ENCODE peak calls at places on chromosomes 2 and 18, in seven cellular contexts. P is fibroblast of lung, Z is tibial artery, D is heart left ventricle, M is GM23338, J is MM.1S, F is A549. S is an unnamed sample. For H3K4me1, the result is how much of the 10 kb centered on the place peaks cover.

GRCh38 chr2:239927424-239927981 is 97.6 kb downstream of the NDUFA10 start:
- DNase-seq in D (peak), M (no peak), Z (peak), J (no peak), F (peak), P (peak), S (peak)

GRCh38 chr18:36335476-36336279 is 38.2 kb downstream of the FHOD3 start:
- DNase-seq in J (no peak), M (no peak), P (no peak), F (no peak), D (no peak), Z (no peak), S (no peak)

GRCh38 chr2:156826342-156826933 is 390.3 kb downstream of the GPD2 start:
- DNase-seq in Z (no peak), D (no peak), J (no peak), M (no peak), F (no peak), P (peak), S (no peak)

GRCh38 chr2:130823886-130824491 is 12.7 kb upstream of the ARHGEF4 start:
- DNase-seq in J (no peak), M (no peak), F (no peak), Z (no peak), P (no peak), D (no peak), S (no peak)

GRCh38 chr2:148720501-148720998 is 76.0 kb downstream of the EPC2 start:
- DNase-seq in Z (no peak), P (no peak), F (no peak), D (peak), M (peak), J (no peak), S (no peak)

GRCh38 chr2:195343942-195344530 is 313.0 kb upstream of the SLC39A10 start:
- DNase-seq in F (no peak), J (peak), D (no peak), Z (no peak), M (no peak), P (peak), S (no peak)

GRCh38 chr2:168849610-168850009 is 40.6 kb downstream of the SPC25 start:
- DNase-seq in J (peak), M (peak), Z (no peak), F (no peak), P (peak), D (no peak), S (no peak)

GRCh38 chr2:209476367-209477191 is 52.7 kb downstream of the MAP2 start:
- DNase-seq in F (no peak), Z (no peak), D (peak), M (no peak), P (peak), J (no peak), S (no peak)

GRCh38 chr2:11155326-11156059 is at the start of gene SLC66A3:
- DNase-seq in J (peak), M (peak), P (peak), D (no peak), F (peak), Z (no peak), S (peak)

GRCh38 chr2:219477815-219478214 is 20.9 kb upstream of the GMPPA start:
- DNase-seq in P (no peak), D (peak), Z (no peak), J (no peak), M (no peak), F (no peak), S (no peak)

GRCh38 chr2:179859523-179859922 is 1.9 kb downstream of the ZNF385B start:
- DNase-seq in D (no peak), F (no peak), Z (no peak), J (no peak), P (no peak), M (no peak), S (no peak)

GRCh38 chr2:55718165-55719008 is 24.7 kb upstream of the PNPT1 start:
- DNase-seq in M (peak), J (peak), P (peak), D (peak), F (peak), Z (no peak), S (peak)

GRCh38 chr2:10977003-10977402 is 65.3 kb downstream of the KCNF1 start:
- DNase-seq in Z (peak), D (no peak), P (peak), F (no peak), J (no peak), M (peak), S (no peak)

GRCh38 chr2:237732070-237732469 is 66.5 kb upstream of the RBM44 start:
- DNase-seq in J (no peak), Z (no peak), F (no peak), M (no peak), D (no peak), P (no peak), S (no peak)

GRCh38 chr2:10532631-10533101 is 84.5 kb upstream of the ODC1 start:
- DNase-seq in Z (peak), P (peak), M (no peak), F (no peak), D (no peak), J (no peak), S (no peak)

GRCh38 chr2:181892795-181893435 is 1.4 kb downstream of the ITPRID2 start:
- DNase-seq in M (no peak), F (peak), D (no peak), J (no peak), Z (no peak), P (peak), S (peak)

GRCh38 chr2:39394427-39395002 is 42.6 kb downstream of the MAP4K3 start:
- DNase-seq in P (peak), F (no peak), M (no peak), D (no peak), J (no peak), Z (no peak), S (no peak)

GRCh38 chr2:129906861-129907235 is 72.6 kb upstream of the RAB6C start:
- DNase-seq in P (no peak), M (no peak), J (no peak), D (no peak), Z (no peak), F (no peak), S (no peak)

GRCh38 chr2:133198678-133199077 is 369.6 kb downstream of the NCKAP5 start:
- DNase-seq in J (no peak), Z (no peak), D (no peak), F (no peak), M (no peak), P (no peak), S (no peak)

GRCh38 chr2:241102239-241102803 is at the start of gene MTERF4:
- DNase-seq in F (peak), M (peak), D (peak), Z (peak), J (peak), P (peak), S (peak)
- H3K27ac ChIP-seq in F (peak), M (peak), D (peak), Z (peak), J (peak), P (peak), S (peak)

DNA sequence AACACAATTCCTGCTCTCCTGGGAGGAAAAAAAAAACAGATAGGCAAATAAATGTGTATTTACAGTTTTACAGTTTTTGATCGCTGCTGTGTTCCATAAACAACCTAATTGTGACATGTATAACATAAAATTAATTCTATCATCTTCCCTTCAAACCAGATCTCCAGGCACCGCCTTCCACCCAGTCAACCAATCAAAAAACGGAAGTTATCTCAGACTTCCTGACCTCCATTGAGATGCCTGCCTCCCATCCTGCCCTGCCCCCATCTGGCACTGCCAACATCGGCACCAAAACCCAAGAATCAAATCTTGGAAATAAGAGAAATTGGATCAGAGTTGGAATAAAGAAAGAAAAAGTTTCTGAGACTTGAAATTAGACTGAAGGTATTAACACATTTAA is 3.1 kb upstream of the RIOK3 start:
- DNase-seq in J (no peak), D (no peak), F (no peak), Z (no peak), M (no peak), P (no peak), S (no peak)
- TF ChIP-seq CTCF in J (no peak), D (no peak), F (no peak), Z (no peak), M (no peak), P (no peak), S (no peak)

DNA sequence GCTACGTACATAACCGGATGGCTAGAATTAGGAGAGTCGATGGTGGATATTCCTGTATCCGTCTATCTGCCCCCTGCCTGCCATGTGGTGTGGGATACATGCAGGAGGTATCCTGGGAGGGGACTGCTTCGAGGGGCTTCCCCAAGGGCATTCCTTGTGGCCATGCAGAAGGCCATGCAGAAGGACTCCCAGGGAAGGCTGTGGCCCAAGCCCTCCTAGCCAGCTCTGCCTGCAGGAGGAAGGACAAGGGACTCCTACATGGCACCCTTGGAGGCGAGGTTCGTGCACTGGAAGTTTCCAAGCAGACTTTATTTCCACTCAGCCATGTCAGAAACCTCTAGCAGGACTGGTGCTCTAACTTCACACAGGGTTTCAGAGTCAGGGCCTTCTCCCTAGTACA is 136.1 kb downstream of the KLHL29 start:
- DNase-seq in P (no peak), Z (no peak), M (no peak), D (no peak), F (no peak), J (no peak), S (no peak)
- H3K4me1 ChIP-seq in P (under half), Z (under half), M (under half), D (under half), F (under half), J (under half), S (under half)

GRCh38 chr2:43270461-43270860 is 44.1 kb upstream of the ZFP36L2 start:
- DNase-seq in F (no peak), M (no peak), P (no peak), D (no peak), J (no peak), Z (peak), S (no peak)
- H3K27ac ChIP-seq in F (no peak), M (no peak), P (no peak), D (peak), J (no peak), Z (peak), S (no peak)

DNA sequence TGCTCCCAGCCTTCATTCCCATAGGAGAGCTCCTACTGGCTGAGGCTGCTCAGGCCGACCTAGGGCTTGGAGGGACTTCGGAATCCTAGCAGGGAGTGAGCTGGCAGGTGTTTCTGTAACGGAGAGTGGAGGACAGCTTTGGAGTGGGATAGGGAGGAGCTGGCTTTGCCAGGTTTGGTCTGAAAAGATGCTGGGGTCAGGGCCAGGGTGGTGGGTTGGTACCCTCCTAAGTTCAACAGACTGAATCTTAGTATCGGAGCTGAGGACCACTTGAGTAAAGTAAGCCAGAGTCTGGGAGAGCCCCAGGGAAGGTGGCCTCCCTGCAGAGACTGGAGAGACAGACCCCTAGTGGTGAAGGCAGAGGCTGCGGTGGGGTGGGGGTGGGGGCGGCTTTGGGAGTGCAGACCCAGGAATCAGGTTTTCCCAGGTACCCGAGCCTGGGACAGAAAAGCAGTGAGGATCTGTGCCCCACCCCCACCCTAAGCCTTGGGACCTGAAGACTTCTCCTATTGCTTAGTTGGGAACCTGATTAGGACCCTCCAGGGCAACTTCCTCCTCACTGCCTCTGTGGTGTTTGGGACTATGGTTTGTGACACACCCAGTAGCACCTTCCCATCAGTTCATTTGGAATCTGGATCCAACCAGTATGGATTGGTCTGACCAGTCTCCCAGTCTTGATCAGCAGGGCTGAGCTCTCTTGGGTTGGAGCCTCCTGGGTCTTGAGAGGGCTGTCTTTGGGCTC is 3.0 kb downstream of the CNNM4 start:
- DNase-seq in P (no peak), Z (no peak), D (no peak), F (peak), J (no peak), M (peak), S (no peak)
- TF ChIP-seq CTCF in P (peak), Z (peak), D (peak), F (peak), J (peak), M (peak), S (peak)

DNA sequence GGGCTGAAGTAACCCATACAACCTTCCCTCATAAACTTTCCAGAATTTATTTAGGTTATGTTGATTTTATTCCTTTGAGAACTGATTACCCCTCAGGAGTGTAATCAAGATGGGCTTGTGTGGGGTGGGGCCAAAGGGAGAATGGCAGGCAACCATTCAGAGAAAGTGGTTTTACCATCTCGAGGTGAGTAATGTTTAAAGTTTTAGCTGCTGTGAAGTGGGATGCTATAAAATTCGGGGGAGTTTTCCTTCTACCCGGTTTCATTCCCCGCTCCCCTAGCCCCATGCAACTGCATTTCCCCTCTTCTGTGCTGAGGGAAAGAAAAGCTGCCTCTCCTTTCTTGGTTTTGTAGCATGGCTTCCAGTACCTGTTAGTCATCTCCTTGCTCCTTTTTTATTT is 34.7 kb downstream of the MAP4K4 start:
- DNase-seq in Z (no peak), D (no peak), M (no peak), J (no peak), P (no peak), F (no peak), S (no peak)
- H3K4me1 ChIP-seq in Z (under half), D (half or more), M (under half), J (under half), P (under half), F (half or more), S (under half)

DNA sequence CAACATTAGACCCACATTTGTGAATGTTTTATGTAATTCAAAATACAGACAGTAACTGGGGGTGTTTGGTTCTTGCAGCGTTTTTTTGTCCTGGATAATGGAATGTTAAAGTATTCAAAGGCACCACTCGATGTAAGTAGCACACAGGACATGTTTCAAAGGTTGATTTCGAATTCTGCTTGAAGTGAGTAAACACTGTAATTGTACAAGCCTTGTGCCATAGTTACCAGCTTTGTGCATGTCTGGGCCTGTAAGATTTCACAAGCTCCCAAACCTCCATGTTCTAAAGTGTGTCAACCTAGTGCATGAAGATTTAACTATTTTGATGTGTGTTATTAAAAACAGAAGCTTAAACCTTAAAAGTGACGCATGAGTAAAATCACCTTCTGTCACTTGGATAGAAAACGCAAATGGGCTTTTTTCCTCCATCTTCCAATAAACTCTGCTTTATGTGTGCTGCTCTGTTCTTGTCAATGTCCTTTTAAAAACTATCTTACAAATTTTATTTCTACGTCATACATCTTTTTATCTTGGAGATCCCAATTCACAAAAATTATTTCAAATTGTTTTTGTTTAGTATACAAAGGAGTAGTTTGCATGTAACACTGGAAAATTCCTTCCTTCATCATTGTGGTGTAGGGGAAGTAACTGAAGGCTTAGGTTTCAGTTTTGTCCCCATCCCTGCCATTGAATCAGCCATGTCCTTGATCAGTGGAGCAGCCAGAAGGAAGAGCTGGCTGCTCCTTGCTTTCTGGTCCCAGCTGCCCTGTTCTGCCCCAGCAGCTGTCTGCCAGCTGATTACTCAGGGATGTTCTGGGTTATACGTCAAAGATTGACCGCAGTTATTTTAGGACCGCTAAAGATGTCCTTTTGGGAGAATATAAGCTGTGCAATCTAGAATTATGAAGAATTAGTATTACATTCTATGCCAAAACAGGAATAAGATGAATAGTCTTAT is 119.2 kb downstream of the PRKRA start:
- DNase-seq in F (no peak), P (no peak), J (no peak), Z (no peak), D (no peak), M (no peak), S (peak)
- H3K27ac ChIP-seq in F (no peak), P (no peak), J (no peak), Z (no peak), D (no peak), M (no peak), S (no peak)

GRCh38 chr2:224381913-224382647 is 19.8 kb downstream of the FAM124B start:
- DNase-seq in Z (no peak), P (no peak), M (no peak), D (no peak), J (no peak), F (no peak), S (no peak)

GRCh38 chr2:224379210-224379609 is 22.7 kb downstream of the FAM124B start:
- DNase-seq in M (no peak), D (no peak), J (no peak), Z (no peak), F (no peak), P (no peak), S (no peak)

GRCh38 chr2:224379986-224380385 is 21.9 kb downstream of the FAM124B start:
- DNase-seq in P (no peak), Z (no peak), F (no peak), M (no peak), D (no peak), J (no peak), S (no peak)

GRCh38 chr2:224382973-224383555 is 18.8 kb downstream of the FAM124B start:
- DNase-seq in Z (no peak), F (no peak), D (no peak), M (no peak), P (no peak), J (no peak), S (no peak)

GRCh38 chr2:224378087-224379085 is 23.5 kb downstream of the FAM124B start:
- DNase-seq in Z (no peak), D (no peak), J (no peak), P (no peak), M (no peak), F (no peak), S (no peak)
- TF ChIP-seq CTCF in Z (no peak), D (no peak), J (no peak), P (peak), M (peak), F (no peak), S (peak)

GRCh38 chr2:233116946-233117345 is 56.8 kb downstream of the INPP5D start:
- DNase-seq in Z (peak), M (no peak), J (no peak), F (no peak), D (no peak), P (no peak), S (no peak)
- H3K4me1 ChIP-seq in Z (under half), M (under half), J (under half), F (under half), D (under half), P (under half), S (under half)

S was measured in foreskin keratinocyte.